ENCODE peak calls at places on chromosomes 11 and 22, in nine cellular contexts. F is A673, U is HT-29, B is NCI-H774, S is fibroblast of mammary gland, P is upper lobe of right lung, H is SK-MEL-5, J is heart right ventricle, W is Ammon's horn. R is an unnamed sample.

GRCh38 chr11:65036931-65037330 is 4.1 kb upstream of the SAC3D1 start:
- DNase-seq in F (no peak), U (peak), B (no peak), S (no peak), P (peak), H (no peak), J (peak), W (peak), R (no peak)

GRCh38 chr11:109856958-109857357 is 236.2 kb upstream of the ZC3H12C start:
- DNase-seq in F (no peak), U (no peak), B (no peak), S (peak), P (no peak), H (no peak), J (no peak), W (no peak), R (no peak)

GRCh38 chr11:17396598-17397310 is 8.3 kb upstream of the KCNJ11 start:
- DNase-seq in F (no peak), U (no peak), B (no peak), S (no peak), P (no peak), H (no peak), J (no peak), W (no peak), R (no peak)

GRCh38 chr11:77267910-77268309 is 33.6 kb downstream of the GDPD4 start:
- DNase-seq in F (no peak), U (no peak), B (no peak), S (peak), P (no peak), H (no peak), J (no peak), W (no peak), R (no peak)

GRCh38 chr22:42912049-42912448 is 55.0 kb upstream of the ARFGAP3 start:
- DNase-seq in F (no peak), U (no peak), B (no peak), S (peak), P (no peak), H (no peak), J (no peak), W (no peak), R (no peak)

GRCh38 chr11:12512826-12513395 is 135.5 kb downstream of the PARVA start:
- DNase-seq in F (no peak), U (no peak), B (no peak), S (no peak), P (no peak), H (no peak), J (no peak), W (no peak), R (no peak)

GRCh38 chr11:7170431-7170830 is 81.3 kb upstream of the SYT9 start:
- DNase-seq in F (no peak), U (no peak), B (no peak), S (no peak), P (no peak), H (no peak), J (no peak), W (no peak), R (no peak)

GRCh38 chr11:46906596-46906995 is 11.8 kb downstream of the LRP4 start:
- DNase-seq in F (no peak), U (no peak), B (no peak), S (no peak), P (no peak), H (no peak), J (no peak), W (peak), R (no peak)

GRCh38 chr22:21975273-21975672 is 7.3 kb downstream of the TOP3B start:
- DNase-seq in F (peak), U (no peak), B (no peak), S (no peak), P (no peak), H (no peak), J (no peak), W (no peak), R (no peak)

GRCh38 chr11:121391914-121392313 is 60.2 kb upstream of the SORL1 start:
- DNase-seq in F (no peak), U (peak), B (no peak), S (peak), P (no peak), H (no peak), J (no peak), W (no peak), R (no peak)

GRCh38 chr11:46387919-46388618 is 3.5 kb downstream of the CHRM4 start:
- DNase-seq in F (peak), U (no peak), B (no peak), S (no peak), P (no peak), H (no peak), J (no peak), W (no peak), R (no peak)

GRCh38 chr11:98940913-98941312 is 79.8 kb upstream of the CNTN5 start:
- DNase-seq in F (no peak), U (no peak), B (no peak), S (no peak), P (no peak), H (no peak), J (no peak), W (no peak), R (no peak)

GRCh38 chr11:30863177-30863576 is 277.0 kb upstream of the MPPED2 start:
- DNase-seq in F (no peak), U (no peak), B (no peak), S (no peak), P (no peak), H (no peak), J (no peak), W (no peak), R (no peak)

GRCh38 chr11:74319139-74319538 is 7.7 kb upstream of the P4HA3 start:
- DNase-seq in F (peak), U (no peak), B (no peak), S (peak), P (no peak), H (peak), J (no peak), W (no peak), R (no peak)

GRCh38 chr11:112881461-112881860 is 79.8 kb upstream of the NCAM1 start:
- DNase-seq in F (peak), U (peak), B (peak), S (no peak), P (peak), H (peak), J (peak), W (peak), R (no peak)

GRCh38 chr22:26045051-26045450 is 124.2 kb upstream of the SEZ6L start:
- DNase-seq in F (no peak), U (no peak), B (peak), S (no peak), P (no peak), H (no peak), J (no peak), W (no peak), R (peak)

GRCh38 chr11:18769802-18770456 is 21.7 kb downstream of the PTPN5 start:
- DNase-seq in F (no peak), U (peak), B (no peak), S (no peak), P (no peak), H (no peak), J (no peak), W (no peak), R (no peak)

GRCh38 chr22:49977578-49977977 is 17.0 kb downstream of the PIM3 start:
- DNase-seq in F (no peak), U (no peak), B (no peak), S (no peak), P (peak), H (no peak), J (no peak), W (no peak), R (no peak)

GRCh38 chr22:30217698-30218565 is 28.6 kb downstream of the LIF start:
- DNase-seq in F (no peak), U (no peak), B (no peak), S (no peak), P (no peak), H (no peak), J (no peak), W (peak), R (no peak)

GRCh38 chr11:45673441-45673840 is 8.0 kb upstream of the CHST1 start:
- DNase-seq in F (no peak), U (no peak), B (no peak), S (no peak), P (no peak), H (no peak), J (no peak), W (no peak), R (no peak)

R was measured in NCI-H1105.